ENCODE peak calls at places on chromosomes 11 and 22, in seven cellular contexts. X is Peyer's patch, Q is cardiac muscle cell, W is osteoblast, Z is left ventricle myocardium inferior, P is uterus, B is retinal pigment epithelial cell. N is an unnamed sample.

GRCh38 chr22:23894710-23895598 is 771 bp downstream of the MIF start:
- DNase-seq in X (peak), Q (peak), W (peak), Z (peak), P (peak), B (peak), N (no peak)

GRCh38 chr11:134566311-134566710 is 154.3 kb upstream of the B3GAT1 start:
- DNase-seq in X (no peak), Q (no peak), W (no peak), Z (no peak), P (no peak), B (no peak), N (no peak)

GRCh38 chr11:69361466-69361865 is 67.5 kb downstream of the MYEOV start:
- DNase-seq in X (no peak), Q (no peak), W (no peak), Z (no peak), P (no peak), B (no peak), N (peak)

GRCh38 chr11:94000641-94001040 is 20.5 kb upstream of the HEPHL1 start:
- DNase-seq in X (no peak), Q (no peak), W (no peak), Z (no peak), P (no peak), B (no peak), N (no peak)

GRCh38 chr11:6757373-6757967 is 14.3 kb downstream of the OR2AG2 start:
- DNase-seq in X (peak), Q (peak), W (peak), Z (peak), P (peak), B (peak), N (no peak)

GRCh38 chr11:101478587-101479375 is 105.0 kb downstream of the TRPC6 start:
- DNase-seq in X (no peak), Q (peak), W (no peak), Z (no peak), P (no peak), B (no peak), N (no peak)

GRCh38 chr11:21564095-21564494 is 628.8 kb upstream of the ANO5 start:
- DNase-seq in X (no peak), Q (no peak), W (peak), Z (no peak), P (no peak), B (no peak), N (no peak)

GRCh38 chr11:1877211-1878133 is 14.2 kb downstream of the PRR33 start:
- DNase-seq in X (no peak), Q (no peak), W (peak), Z (peak), P (peak), B (no peak), N (no peak)

GRCh38 chr11:104005234-104005855 is 31.1 kb upstream of the DDI1 start:
- DNase-seq in X (no peak), Q (no peak), W (no peak), Z (no peak), P (no peak), B (peak), N (no peak)

GRCh38 chr11:70833554-70833953 is 418.8 kb downstream of the SHANK2 start:
- DNase-seq in X (no peak), Q (no peak), W (no peak), Z (no peak), P (no peak), B (no peak), N (no peak)

GRCh38 chr11:15629690-15630321 is 515.1 kb downstream of the INSC start:
- DNase-seq in X (no peak), Q (peak), W (no peak), Z (peak), P (no peak), B (no peak), N (no peak)

GRCh38 chr11:122309262-122309925 is 193.4 kb upstream of the BLID start:
- DNase-seq in X (no peak), Q (peak), W (no peak), Z (no peak), P (no peak), B (no peak), N (no peak)

GRCh38 chr11:86182976-86183584 is 61.5 kb upstream of the EED start:
- DNase-seq in X (peak), Q (no peak), W (no peak), Z (no peak), P (no peak), B (no peak), N (no peak)

GRCh38 chr11:120004723-120005122 is 133.2 kb downstream of the TRIM29 start:
- DNase-seq in X (no peak), Q (no peak), W (no peak), Z (no peak), P (no peak), B (no peak), N (no peak)

GRCh38 chr11:4071325-4071724 is 23.3 kb upstream of the RRM1 start:
- DNase-seq in X (no peak), Q (no peak), W (no peak), Z (no peak), P (no peak), B (no peak), N (no peak)

GRCh38 chr11:66293777-66294625 is 2.3 kb downstream of the TMEM151A start:
- DNase-seq in X (no peak), Q (no peak), W (peak), Z (no peak), P (no peak), B (no peak), N (no peak)

GRCh38 chr11:124942446-124943202 is 6.8 kb upstream of the HEPACAM start:
- DNase-seq in X (no peak), Q (no peak), W (no peak), Z (no peak), P (no peak), B (no peak), N (no peak)

GRCh38 chr11:22558638-22559037 is 67.0 kb downstream of the FANCF start:
- DNase-seq in X (no peak), Q (no peak), W (no peak), Z (no peak), P (no peak), B (no peak), N (no peak)

GRCh38 chr22:45994516-45995404 is 17.8 kb upstream of the WNT7B start:
- DNase-seq in X (peak), Q (peak), W (peak), Z (peak), P (peak), B (no peak), N (peak)

GRCh38 chr11:118996926-118997626 is 862 bp upstream of the CENATAC start:
- DNase-seq in X (peak), Q (no peak), W (peak), Z (no peak), P (no peak), B (no peak), N (no peak)

GRCh38 chr11:96338910-96339703 is 3.9 kb downstream of the MAML2 start:
- DNase-seq in X (peak), Q (no peak), W (peak), Z (peak), P (no peak), B (no peak), N (no peak)

GRCh38 chr11:17513853-17514252 is 30.4 kb downstream of the USH1C start:
- DNase-seq in X (no peak), Q (no peak), W (peak), Z (no peak), P (no peak), B (no peak), N (no peak)

GRCh38 chr11:69718147-69718546 is 14.3 kb upstream of the FGF19 start:
- DNase-seq in X (no peak), Q (peak), W (peak), Z (peak), P (no peak), B (no peak), N (no peak)

GRCh38 chr22:41367039-41367679 is 14.6 kb upstream of the TEF start:
- DNase-seq in X (peak), Q (peak), W (peak), Z (peak), P (peak), B (peak), N (peak)

GRCh38 chr11:64810891-64811272 is 531 bp upstream of the MEN1 start:
- DNase-seq in X (peak), Q (no peak), W (no peak), Z (no peak), P (no peak), B (no peak), N (no peak)

GRCh38 chr11:92596596-92597317 is 372.1 kb downstream of the FAT3 start:
- DNase-seq in X (no peak), Q (no peak), W (no peak), Z (no peak), P (no peak), B (peak), N (no peak)

GRCh38 chr22:29152381-29153138 is 53.1 kb upstream of the EMID1 start:
- DNase-seq in X (no peak), Q (no peak), W (no peak), Z (peak), P (no peak), B (no peak), N (no peak)

GRCh38 chr11:124717786-124718634 is 21.7 kb upstream of the NRGN start:
- DNase-seq in X (no peak), Q (peak), W (peak), Z (peak), P (no peak), B (no peak), N (no peak)

GRCh38 chr11:118619444-118620205 is 12.2 kb downstream of the PHLDB1 start:
- DNase-seq in X (no peak), Q (no peak), W (peak), Z (no peak), P (peak), B (peak), N (no peak)

GRCh38 chr11:121671276-121672168 is 218.8 kb upstream of the SORL1-AS1 start:
- DNase-seq in X (no peak), Q (no peak), W (peak), Z (no peak), P (no peak), B (peak), N (no peak)

GRCh38 chr22:30606455-30607299 is at the start of gene TCN2:
- DNase-seq in X (peak), Q (peak), W (peak), Z (peak), P (peak), B (peak), N (no peak)

GRCh38 chr22:46086577-46087335 is 63.6 kb upstream of the PPARA start:
- DNase-seq in X (no peak), Q (no peak), W (peak), Z (peak), P (peak), B (no peak), N (no peak)

GRCh38 chr11:69657911-69658605 is 17.1 kb downstream of the LTO1 start:
- DNase-seq in X (no peak), Q (peak), W (peak), Z (no peak), P (no peak), B (peak), N (no peak)

GRCh38 chr11:115437902-115438575 is 66.2 kb downstream of the CADM1 start:
- DNase-seq in X (no peak), Q (no peak), W (no peak), Z (no peak), P (no peak), B (no peak), N (no peak)

GRCh38 chr11:123183391-123184099 is 11.5 kb downstream of the CLMP start:
- DNase-seq in X (no peak), Q (no peak), W (no peak), Z (no peak), P (no peak), B (no peak), N (no peak)

GRCh38 chr11:122375687-122376399 is 259.8 kb upstream of the BLID start:
- DNase-seq in X (no peak), Q (no peak), W (no peak), Z (no peak), P (no peak), B (peak), N (no peak)

GRCh38 chr22:21000987-21001600 is 824 bp downstream of the THAP7 start:
- DNase-seq in X (peak), Q (no peak), W (peak), Z (no peak), P (no peak), B (no peak), N (no peak)

DNA sequence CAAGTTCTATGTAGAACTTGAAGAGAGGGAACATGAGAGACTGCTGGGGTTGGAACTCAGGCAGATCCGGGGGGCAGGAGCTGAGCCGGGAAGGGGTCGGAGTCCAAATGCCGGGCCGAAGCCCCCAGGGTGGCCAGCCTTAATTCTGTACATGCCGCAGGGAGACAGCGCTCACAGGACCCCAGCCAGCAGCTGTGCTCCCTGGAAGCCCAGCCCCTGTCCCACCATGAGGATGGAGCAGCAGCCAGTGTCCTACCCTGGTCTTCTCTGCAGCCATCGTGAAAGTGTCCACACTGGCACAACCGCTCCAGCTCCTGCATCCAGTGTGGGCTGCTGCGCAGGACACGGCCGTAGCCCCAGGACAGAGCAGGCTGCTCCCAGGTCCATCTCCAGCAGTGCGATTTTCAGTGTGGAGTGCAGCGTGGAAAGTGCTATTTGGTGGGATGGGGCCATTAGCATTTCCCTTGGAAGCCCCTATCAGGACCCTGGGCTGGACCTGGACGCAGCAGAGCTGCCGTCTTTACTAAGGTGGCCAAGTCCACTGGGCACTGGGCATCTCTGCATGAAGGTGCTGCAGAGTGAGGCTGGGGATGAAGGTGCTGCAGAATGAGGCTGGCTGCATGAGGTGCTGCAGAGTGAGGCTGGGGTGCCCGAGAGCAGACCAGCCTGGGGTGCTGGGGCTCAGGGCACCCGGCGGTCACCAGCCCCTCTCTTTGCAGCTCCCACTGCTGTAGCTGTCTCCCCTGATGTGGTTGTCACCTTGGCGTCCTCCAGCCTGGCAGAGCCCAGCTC is 737.4 kb downstream of the BRD1 start:
- DNase-seq in X (no peak), Q (no peak), W (peak), Z (no peak), P (no peak), B (no peak), N (no peak)
- TF ChIP-seq CTCF in X (no peak), Q (no peak), W (no peak), Z (no peak), P (no peak), B (no peak), N (no peak)

GRCh38 chr11:24759742-24760141 is 262.9 kb downstream of the LUZP2 start:
- DNase-seq in X (no peak), Q (no peak), W (no peak), Z (no peak), P (no peak), B (no peak), N (no peak)

GRCh38 chr11:24760681-24761080 is 263.8 kb downstream of the LUZP2 start:
- DNase-seq in X (no peak), Q (no peak), W (no peak), Z (no peak), P (no peak), B (peak), N (no peak)

GRCh38 chr11:24754406-24754805 is 257.6 kb downstream of the LUZP2 start:
- DNase-seq in X (no peak), Q (no peak), W (no peak), Z (no peak), P (no peak), B (no peak), N (no peak)

GRCh38 chr11:24755260-24755839 is 258.5 kb downstream of the LUZP2 start:
- DNase-seq in X (no peak), Q (no peak), W (no peak), Z (no peak), P (no peak), B (no peak), N (no peak)
- TF ChIP-seq CTCF in X (no peak), Q (no peak), W (no peak), Z (no peak), P (no peak), B (no peak), N (no peak)

GRCh38 chr11:13102575-13102840 is 93.4 kb downstream of the RASSF10 start:
- DNase-seq in X (no peak), Q (no peak), W (no peak), Z (no peak), P (no peak), B (no peak), N (no peak)

GRCh38 chr11:13104619-13105236 is 95.6 kb downstream of the RASSF10 start:
- DNase-seq in X (no peak), Q (no peak), W (no peak), Z (no peak), P (no peak), B (no peak), N (no peak)

GRCh38 chr11:13102865-13103539 is 93.9 kb downstream of the RASSF10 start:
- DNase-seq in X (no peak), Q (no peak), W (peak), Z (no peak), P (no peak), B (no peak), N (no peak)

GRCh38 chr11:13105237-13105844 is 96.2 kb downstream of the RASSF10 start:
- DNase-seq in X (no peak), Q (no peak), W (no peak), Z (peak), P (peak), B (no peak), N (no peak)

DNA sequence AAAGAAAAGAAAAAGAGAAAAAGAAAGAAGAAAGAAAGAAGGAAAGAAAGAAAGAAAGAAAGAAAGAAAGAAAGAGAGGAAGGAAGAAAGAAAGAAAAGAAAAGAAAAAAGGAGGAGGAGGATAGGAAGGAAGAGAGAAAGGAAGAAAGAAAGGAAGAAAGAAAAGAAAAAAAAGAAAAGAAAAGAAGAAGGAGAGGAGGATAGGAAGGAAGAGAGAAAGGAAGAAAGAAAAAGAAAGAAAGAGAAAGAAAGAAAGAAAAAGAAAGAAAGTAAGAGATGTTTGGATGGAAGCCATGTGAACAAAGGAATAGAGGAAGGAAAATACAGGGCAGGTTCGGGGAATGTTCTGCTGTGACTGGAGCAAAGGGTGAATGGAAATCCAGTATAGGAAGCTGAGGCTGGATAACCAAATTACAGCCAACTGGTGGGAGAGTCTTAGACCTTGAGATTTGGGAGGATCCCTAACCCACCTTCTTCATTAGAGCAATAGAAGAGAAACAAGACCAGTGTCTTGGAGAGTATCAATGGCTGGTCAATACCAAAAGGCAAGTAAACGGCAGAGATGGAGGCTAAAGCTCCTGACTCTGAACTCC is 94.9 kb downstream of the RASSF10 start:
- DNase-seq in X (no peak), Q (no peak), W (no peak), Z (no peak), P (no peak), B (no peak), N (no peak)
- TF ChIP-seq CTCF in X (no peak), Q (no peak), W (no peak), Z (no peak), P (no peak), B (no peak), N (no peak)

GRCh38 chr11:43575931-43576833 is 104.4 kb upstream of the HSD17B12 start:
- DNase-seq in X (no peak), Q (peak), W (peak), Z (no peak), P (no peak), B (no peak), N (peak)

GRCh38 chr11:43574949-43575915 is 105.3 kb upstream of the HSD17B12 start:
- DNase-seq in X (no peak), Q (peak), W (peak), Z (peak), P (no peak), B (no peak), N (peak)

GRCh38 chr11:43578346-43579170 is 102.0 kb upstream of the HSD17B12 start:
- DNase-seq in X (no peak), Q (no peak), W (peak), Z (no peak), P (no peak), B (no peak), N (peak)

GRCh38 chr11:43577566-43578264 is 102.8 kb upstream of the HSD17B12 start:
- DNase-seq in X (no peak), Q (no peak), W (peak), Z (no peak), P (no peak), B (no peak), N (peak)

GRCh38 chr11:43576834-43577521 is 103.6 kb upstream of the HSD17B12 start:
- DNase-seq in X (no peak), Q (peak), W (peak), Z (peak), P (no peak), B (no peak), N (peak)
- TF ChIP-seq CTCF in X (no peak), Q (peak), W (peak), Z (peak), P (no peak), B (peak), N (peak)

GRCh38 chr11:76185511-76185910 is 20.8 kb downstream of the WNT11 start:
- DNase-seq in X (no peak), Q (no peak), W (no peak), Z (no peak), P (no peak), B (no peak), N (no peak)

GRCh38 chr11:76179147-76179546 is 27.2 kb downstream of the WNT11 start:
- DNase-seq in X (no peak), Q (no peak), W (no peak), Z (no peak), P (no peak), B (no peak), N (no peak)

GRCh38 chr11:76184551-76184993 is 21.7 kb downstream of the WNT11 start:
- DNase-seq in X (no peak), Q (no peak), W (no peak), Z (no peak), P (no peak), B (no peak), N (no peak)

GRCh38 chr11:76177250-76177686 is 29.0 kb downstream of the WNT11 start:
- DNase-seq in X (no peak), Q (no peak), W (no peak), Z (no peak), P (no peak), B (no peak), N (no peak)

DNA sequence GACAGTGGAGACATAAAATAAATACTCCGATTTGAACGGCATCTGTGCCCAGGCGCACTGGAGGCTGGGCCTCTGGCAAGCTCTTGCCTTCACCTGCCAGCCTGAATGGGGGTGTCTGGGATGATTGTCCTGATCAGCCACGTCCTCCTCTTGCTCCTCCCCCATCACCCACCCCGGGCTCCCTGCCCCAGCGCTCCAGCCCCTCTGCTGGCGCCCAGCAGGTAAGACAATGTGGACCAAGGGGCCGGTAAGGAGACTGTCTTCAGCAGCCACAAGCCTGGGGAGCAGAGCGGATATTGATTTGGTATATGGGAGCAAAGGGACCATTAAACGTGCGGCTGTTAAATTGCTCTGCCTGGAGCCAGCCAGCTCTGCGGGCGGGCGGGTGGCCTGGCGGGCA is 24.9 kb downstream of the WNT11 start:
- DNase-seq in X (no peak), Q (no peak), W (no peak), Z (no peak), P (no peak), B (no peak), N (no peak)
- TF ChIP-seq CTCF in X (no peak), Q (no peak), W (no peak), Z (no peak), P (no peak), B (no peak), N (no peak)

N was measured in osteocyte.